ENCODE peak calls at places on chromosomes 7 and 10, in seven cellular contexts. One of them, this sample, is unnamed.

GRCh38 chr10:36358736-36359135 is 716.6 kb upstream of the FZD8 start:
- DNase-seq in tibial nerve: no peak
- DNase-seq in right atrium auricular region: no peak
- DNase-seq in EL: peak; percentile 2
- DNase-seq in lower lobe of right lung: no peak
- DNase-seq in prostate gland: no peak
- DNase-seq in CD4-positive, alpha-beta T cell: no peak
- DNase-seq in this sample: no peak

GRCh38 chr7:1210321-1210978 is 22.2 kb upstream of the UNCX start:
- DNase-seq in tibial nerve: no peak
- DNase-seq in right atrium auricular region: no peak
- DNase-seq in EL: no peak
- DNase-seq in lower lobe of right lung: no peak
- DNase-seq in prostate gland: peak; percentile 44
- DNase-seq in CD4-positive, alpha-beta T cell: no peak
- DNase-seq in this sample: no peak

GRCh38 chr7:94382155-94382554 is 12.5 kb upstream of the COL1A2 start:
- DNase-seq in tibial nerve: no peak
- DNase-seq in right atrium auricular region: no peak
- DNase-seq in EL: peak; percentile 73
- DNase-seq in lower lobe of right lung: no peak
- DNase-seq in prostate gland: no peak
- DNase-seq in CD4-positive, alpha-beta T cell: no peak
- DNase-seq in this sample: no peak

GRCh38 chr7:30755384-30756154 is 3.6 kb downstream of the INMT start:
- DNase-seq in tibial nerve: no peak
- DNase-seq in right atrium auricular region: peak; percentile 73
- DNase-seq in EL: no peak
- DNase-seq in lower lobe of right lung: no peak
- DNase-seq in prostate gland: no peak
- DNase-seq in CD4-positive, alpha-beta T cell: no peak
- DNase-seq in this sample: no peak

GRCh38 chr10:85888559-85888958 is 478.0 kb downstream of the GRID1 start:
- DNase-seq in tibial nerve: no peak
- DNase-seq in right atrium auricular region: no peak
- DNase-seq in EL: no peak
- DNase-seq in lower lobe of right lung: no peak
- DNase-seq in prostate gland: no peak
- DNase-seq in CD4-positive, alpha-beta T cell: no peak
- DNase-seq in this sample: no peak

GRCh38 chr10:22315455-22316285 is 518 bp upstream of the COMMD3 start:
- DNase-seq in tibial nerve: no peak
- DNase-seq in right atrium auricular region: no peak
- DNase-seq in EL: no peak
- DNase-seq in lower lobe of right lung: no peak
- DNase-seq in prostate gland: no peak
- DNase-seq in CD4-positive, alpha-beta T cell: no peak
- DNase-seq in this sample: peak; percentile 43

GRCh38 chr10:125152646-125153368 is 7.6 kb downstream of the CTBP2 start:
- DNase-seq in tibial nerve: no peak
- DNase-seq in right atrium auricular region: no peak
- DNase-seq in EL: no peak
- DNase-seq in lower lobe of right lung: peak; percentile 78
- DNase-seq in prostate gland: no peak
- DNase-seq in CD4-positive, alpha-beta T cell: no peak
- DNase-seq in this sample: no peak

GRCh38 chr10:8586504-8586903 is 532.0 kb downstream of the GATA3 start:
- DNase-seq in tibial nerve: no peak
- DNase-seq in right atrium auricular region: no peak
- DNase-seq in EL: no peak
- DNase-seq in lower lobe of right lung: no peak
- DNase-seq in prostate gland: no peak
- DNase-seq in CD4-positive, alpha-beta T cell: no peak
- DNase-seq in this sample: no peak

GRCh38 chr10:132299381-132300336 is 8.1 kb downstream of the STK32C start:
- DNase-seq in tibial nerve: no peak
- DNase-seq in right atrium auricular region: no peak
- DNase-seq in EL: no peak
- DNase-seq in lower lobe of right lung: no peak
- DNase-seq in prostate gland: no peak
- DNase-seq in CD4-positive, alpha-beta T cell: no peak
- DNase-seq in this sample: no peak

GRCh38 chr7:116446179-116446855 is 53.2 kb upstream of the CAV2 start:
- DNase-seq in tibial nerve: no peak
- DNase-seq in right atrium auricular region: no peak
- DNase-seq in EL: no peak
- DNase-seq in lower lobe of right lung: no peak
- DNase-seq in prostate gland: no peak
- DNase-seq in CD4-positive, alpha-beta T cell: no peak
- DNase-seq in this sample: no peak

GRCh38 chr10:79399242-79399831 is 46.1 kb downstream of the ZCCHC24 start:
- DNase-seq in tibial nerve: peak; percentile 87
- DNase-seq in right atrium auricular region: peak; percentile 93
- DNase-seq in EL: peak; percentile 97
- DNase-seq in lower lobe of right lung: peak; percentile 86
- DNase-seq in prostate gland: peak; percentile 68
- DNase-seq in CD4-positive, alpha-beta T cell: no peak
- DNase-seq in this sample: no peak

GRCh38 chr7:148380581-148381419 is 209.8 kb upstream of the C7orf33 start:
- DNase-seq in tibial nerve: no peak
- DNase-seq in right atrium auricular region: no peak
- DNase-seq in EL: no peak
- DNase-seq in lower lobe of right lung: no peak
- DNase-seq in prostate gland: no peak
- DNase-seq in CD4-positive, alpha-beta T cell: no peak
- DNase-seq in this sample: no peak

GRCh38 chr7:108062250-108063014 is 59.5 kb upstream of the LAMB1 start:
- DNase-seq in tibial nerve: no peak
- DNase-seq in right atrium auricular region: no peak
- DNase-seq in EL: peak; percentile 18
- DNase-seq in lower lobe of right lung: no peak
- DNase-seq in prostate gland: no peak
- DNase-seq in CD4-positive, alpha-beta T cell: no peak
- DNase-seq in this sample: no peak

GRCh38 chr10:122474145-122474739 is 12.9 kb downstream of the HTRA1 start:
- DNase-seq in tibial nerve: no peak
- DNase-seq in right atrium auricular region: no peak
- DNase-seq in EL: no peak
- DNase-seq in lower lobe of right lung: no peak
- DNase-seq in prostate gland: no peak
- DNase-seq in CD4-positive, alpha-beta T cell: no peak
- DNase-seq in this sample: no peak